ENCODE peak calls at places on chromosome 2, in four cellular contexts. Z is tibial nerve, O is stomach, N is breast epithelium. M is an unnamed sample.

GRCh38 chr2:109663721-109664120 is 49.6 kb downstream of the SOWAHC start:
- DNase-seq in Z (peak; percentile 35), O (no peak), N (peak; percentile 43), M (peak; percentile 14)

GRCh38 chr2:221911316-221911715 is 339.2 kb upstream of the EPHA4 start:
- DNase-seq in Z (no peak), O (no peak), N (no peak), M (no peak)

GRCh38 chr2:239273280-239274234 is 127.3 kb downstream of the HDAC4 start:
- DNase-seq in Z (no peak), O (peak; percentile 26), N (peak; percentile 15), M (no peak)

GRCh38 chr2:209614630-209615369 is 156.8 kb upstream of the UNC80 start:
- DNase-seq in Z (no peak), O (no peak), N (no peak), M (no peak)

GRCh38 chr2:11422491-11422865 is 43.5 kb downstream of the E2F6 start:
- DNase-seq in Z (no peak), O (no peak), N (no peak), M (no peak)

GRCh38 chr2:72147303-72147970 is at the start of gene CYP26B1:
- DNase-seq in Z (peak; percentile 16), O (peak; percentile 26), N (peak; percentile 17), M (peak; percentile 52)

GRCh38 chr2:213723051-213723560 is 438.8 kb downstream of the SPAG16 start:
- DNase-seq in Z (no peak), O (no peak), N (no peak), M (no peak)

GRCh38 chr2:222835823-222836151 is 25.0 kb upstream of the ACSL3 start:
- DNase-seq in Z (no peak), O (no peak), N (no peak), M (no peak)

GRCh38 chr2:27316655-27317412 is 6.1 kb downstream of the MPV17 start:
- DNase-seq in Z (no peak), O (no peak), N (no peak), M (peak; percentile 88)

GRCh38 chr2:241865957-241866858 is 3.3 kb upstream of the RTP5 start:
- DNase-seq in Z (no peak), O (no peak), N (no peak), M (no peak)

GRCh38 chr2:375947-376307 is 88.0 kb upstream of the ALKAL2 start:
- DNase-seq in Z (no peak), O (no peak), N (no peak), M (no peak)

GRCh38 chr2:53088062-53088461 is 679.5 kb upstream of the CHAC2 start:
- DNase-seq in Z (no peak), O (no peak), N (no peak), M (no peak)

GRCh38 chr2:197209742-197210408 is 100.7 kb downstream of the ANKRD44 start:
- DNase-seq in Z (no peak), O (no peak), N (no peak), M (no peak)

GRCh38 chr2:106020821-106021316 is 173.2 kb downstream of the UXS1 start:
- DNase-seq in Z (no peak), O (no peak), N (no peak), M (no peak)

GRCh38 chr2:213150315-213150951 is 979 bp downstream of the IKZF2 start:
- DNase-seq in Z (peak; percentile 36), O (no peak), N (no peak), M (no peak)

GRCh38 chr2:191051825-191052778 is 38.1 kb upstream of the STAT1 start:
- DNase-seq in Z (peak; percentile 57), O (no peak), N (no peak), M (no peak)

GRCh38 chr2:52613064-52613463 is 1154.5 kb upstream of the CHAC2 start:
- DNase-seq in Z (no peak), O (no peak), N (no peak), M (no peak)

GRCh38 chr2:74147729-74148456 is at the start of gene BOLA3:
- DNase-seq in Z (peak; percentile 58), O (peak; percentile 86), N (peak; percentile 61), M (peak; percentile 68)

GRCh38 chr2:102313950-102314349 is 2.6 kb downstream of the IL1RL1 start:
- DNase-seq in Z (no peak), O (no peak), N (no peak), M (no peak)

GRCh38 chr2:69348781-69349180 is 38.2 kb downstream of the GFPT1 start:
- DNase-seq in Z (no peak), O (no peak), N (no peak), M (no peak)

GRCh38 chr2:29706171-29706690 is 215.2 kb downstream of the ALK start:
- DNase-seq in Z (no peak), O (no peak), N (no peak), M (no peak)

GRCh38 chr2:174951746-174952145 is 53.4 kb downstream of the CHN1 start:
- DNase-seq in Z (no peak), O (no peak), N (no peak), M (no peak)

GRCh38 chr2:233456111-233456510 is 101.8 kb downstream of the DGKD start:
- DNase-seq in Z (no peak), O (no peak), N (no peak), M (peak; percentile 8)

GRCh38 chr2:88307817-88308216 is 137.7 kb downstream of the THNSL2 start:
- DNase-seq in Z (no peak), O (no peak), N (no peak), M (no peak)

GRCh38 chr2:7857904-7858303 is 824.0 kb upstream of the ID2 start:
- DNase-seq in Z (no peak), O (no peak), N (no peak), M (no peak)

GRCh38 chr2:181752301-181752700 is 72.0 kb upstream of the NEUROD1 start:
- DNase-seq in Z (no peak), O (no peak), N (no peak), M (no peak)

GRCh38 chr2:23696163-23697045 is 230.5 kb downstream of the ATAD2B start:
- DNase-seq in Z (no peak), O (no peak), N (no peak), M (no peak)

GRCh38 chr2:109533823-109534222 is 79.9 kb downstream of the SEPTIN10 start:
- DNase-seq in Z (no peak), O (peak; percentile 20), N (no peak), M (no peak)

GRCh38 chr2:140580799-140581198 is 1550.0 kb downstream of the LRP1B start:
- DNase-seq in Z (no peak), O (no peak), N (no peak), M (no peak)

GRCh38 chr2:29463181-29463900 is 348.1 kb downstream of the CLIP4 start:
- DNase-seq in Z (no peak), O (no peak), N (no peak), M (no peak)

GRCh38 chr2:157302492-157303099 is 23.0 kb downstream of the ERMN start:
- DNase-seq in Z (peak; percentile 13), O (no peak), N (no peak), M (no peak)

GRCh38 chr2:23404426-23404825 is 19.4 kb downstream of the KLHL29 start:
- DNase-seq in Z (no peak), O (no peak), N (no peak), M (no peak)

GRCh38 chr2:208570851-208571763 is 164.5 kb downstream of the PTH2R start:
- DNase-seq in Z (no peak), O (no peak), N (no peak), M (no peak)

GRCh38 chr2:209817818-209818420 is 46.3 kb downstream of the UNC80 start:
- DNase-seq in Z (no peak), O (no peak), N (no peak), M (no peak)

GRCh38 chr2:165681841-165682240 is 112.2 kb downstream of the GALNT3 start:
- DNase-seq in Z (no peak), O (no peak), N (no peak), M (no peak)

GRCh38 chr2:200851398-200852248 is 12.8 kb downstream of the CLK1 start:
- DNase-seq in Z (no peak), O (no peak), N (no peak), M (no peak)

GRCh38 chr2:200852605-200853004 is 11.9 kb downstream of the CLK1 start:
- DNase-seq in Z (no peak), O (no peak), N (no peak), M (no peak)

GRCh38 chr2:200847939-200848338 is 16.5 kb downstream of the CLK1 start:
- DNase-seq in Z (no peak), O (no peak), N (no peak), M (no peak)

GRCh38 chr2:200847268-200847667 is 17.2 kb downstream of the CLK1 start:
- DNase-seq in Z (no peak), O (no peak), N (no peak), M (no peak)

DNA sequence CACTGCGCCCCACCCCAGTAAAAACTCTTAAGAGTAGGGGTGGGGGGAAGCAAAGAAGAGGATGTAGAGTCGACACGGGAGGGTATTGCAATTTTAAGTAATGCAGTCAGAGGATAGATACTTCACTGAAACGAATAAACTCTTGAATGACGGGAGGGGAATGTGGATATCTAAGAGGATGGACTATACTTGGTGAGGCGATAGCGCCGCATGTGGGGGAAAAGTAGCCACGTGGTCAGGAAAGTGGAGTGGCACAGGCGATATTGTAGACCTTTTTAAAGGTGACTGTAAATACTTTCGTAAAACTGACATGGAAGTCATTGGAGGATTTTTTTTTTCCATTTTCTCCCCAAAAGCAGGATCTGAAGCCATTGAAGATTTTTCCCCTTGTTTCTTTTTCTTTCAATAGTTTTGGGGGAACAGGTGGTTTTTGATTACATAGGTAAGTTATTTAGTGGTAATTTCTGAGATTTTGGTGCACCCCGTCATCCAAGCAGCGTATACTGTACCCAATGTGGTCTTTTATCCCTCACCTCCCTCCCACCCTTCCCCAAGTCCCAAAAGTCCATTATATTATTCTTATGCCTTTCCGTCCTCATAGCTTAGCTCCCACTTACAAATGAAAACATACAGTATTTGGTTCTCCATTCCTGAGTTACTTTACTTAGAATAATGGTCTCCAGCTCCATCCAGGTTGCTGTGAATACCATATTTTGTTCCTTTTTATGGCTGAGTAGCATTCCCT is 13.8 kb downstream of the CLK1 start:
- DNase-seq in Z (no peak), O (no peak), N (no peak), M (no peak)
- H3K36me3 ChIP-seq in Z (peaks cover 56% of the 10 kb centered on the region), O (peaks cover 57% of the 10 kb centered on the region), N (peaks cover 11% of the 10 kb centered on the region), M (peaks cover 52% of the 10 kb centered on the region)

GRCh38 chr2:56182420-56182819 is 1.4 kb upstream of the CCDC85A start:
- DNase-seq in Z (no peak), O (no peak), N (no peak), M (no peak)
- H3K27me3 ChIP-seq in Z (peaks cover 24% of the 10 kb centered on the region), O (peaks cover 91% of the 10 kb centered on the region), N (no peaks in the 10 kb centered on the region), M (no peaks in the 10 kb centered on the region)

GRCh38 chr2:85409719-85410583 is at the start of gene CAPG:
- DNase-seq in Z (no peak), O (peak; percentile 78), N (peak; percentile 68), M (peak; percentile 45)
- TF ChIP-seq POLR2A in Z (no peak), O (no peak), N (no peak), M (no peak)

DNA sequence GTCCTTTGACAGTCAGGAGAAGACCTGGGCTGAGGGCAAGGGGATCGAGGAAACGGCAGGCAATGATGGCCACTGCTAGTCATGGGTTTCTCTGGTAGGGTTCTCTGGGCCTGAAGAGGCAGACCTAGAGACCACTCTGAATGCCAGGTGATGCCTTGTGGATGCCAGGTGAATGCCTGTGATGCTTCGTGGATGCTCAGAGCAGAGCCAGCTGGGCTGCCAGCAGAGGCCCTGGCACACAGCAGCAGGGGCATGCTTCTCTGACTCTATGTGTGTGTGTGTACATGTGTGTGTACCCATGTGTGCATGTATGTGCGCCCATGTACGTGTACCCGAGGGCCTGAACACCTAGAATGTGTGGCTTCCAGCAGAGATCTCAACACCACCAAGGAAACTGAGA is 172.0 kb downstream of the TNS1 start:
- DNase-seq in Z (no peak), O (no peak), N (no peak), M (no peak)
- H3K36me3 ChIP-seq in Z (peaks cover 72% of the 10 kb centered on the region), O (peaks cover 82% of the 10 kb centered on the region), N (no peaks in the 10 kb centered on the region), M (peaks cover 55% of the 10 kb centered on the region)